ENCODE peak calls at places on chromosomes 3 and 15, in ten cellular contexts. One of them, this sample, is unnamed.

GRCh38 chr15:51368751-51369450 is 27.4 kb downstream of the GLDN start:
- DNase-seq in body of pancreas: no peak
- DNase-seq in heart right ventricle: no peak
- DNase-seq in brain microvascular endothelial cell: peak; percentile 48
- DNase-seq in GM13977: no peak
- DNase-seq in sigmoid colon: no peak
- DNase-seq in breast epithelium: no peak
- DNase-seq in upper lobe of left lung: no peak
- DNase-seq in cardiac fibroblast: peak; percentile 74
- DNase-seq in WTC11: no peak
- DNase-seq in this sample: no peak

GRCh38 chr15:75578206-75578947 is 738 bp downstream of the PTPN9 start:
- DNase-seq in body of pancreas: peak; percentile 25
- DNase-seq in heart right ventricle: peak; percentile 48
- DNase-seq in brain microvascular endothelial cell: no peak
- DNase-seq in GM13977: peak; percentile 75
- DNase-seq in sigmoid colon: no peak
- DNase-seq in breast epithelium: no peak
- DNase-seq in upper lobe of left lung: peak; percentile 90
- DNase-seq in cardiac fibroblast: no peak
- DNase-seq in WTC11: peak; percentile 30
- DNase-seq in this sample: peak; percentile 52

GRCh38 chr15:65791335-65792129 is 561 bp downstream of the DENND4A start:
- DNase-seq in body of pancreas: peak; percentile 81
- DNase-seq in heart right ventricle: peak; percentile 50
- DNase-seq in brain microvascular endothelial cell: peak; percentile 25
- DNase-seq in GM13977: peak; percentile 65
- DNase-seq in sigmoid colon: peak; percentile 89
- DNase-seq in breast epithelium: peak; percentile 67
- DNase-seq in upper lobe of left lung: peak; percentile 89
- DNase-seq in cardiac fibroblast: peak; percentile 46
- DNase-seq in WTC11: peak; percentile 67
- DNase-seq in this sample: no peak

GRCh38 chr15:81400640-81401236 is 26.7 kb upstream of the TMC3 start:
- DNase-seq in body of pancreas: no peak
- DNase-seq in heart right ventricle: no peak
- DNase-seq in brain microvascular endothelial cell: peak; percentile 51
- DNase-seq in GM13977: peak; percentile 43
- DNase-seq in sigmoid colon: no peak
- DNase-seq in breast epithelium: no peak
- DNase-seq in upper lobe of left lung: no peak
- DNase-seq in cardiac fibroblast: peak; percentile 79
- DNase-seq in WTC11: no peak
- DNase-seq in this sample: no peak

GRCh38 chr3:58077586-58078285 is 69.5 kb downstream of the FLNB start:
- DNase-seq in body of pancreas: no peak
- DNase-seq in heart right ventricle: no peak
- DNase-seq in brain microvascular endothelial cell: no peak
- DNase-seq in GM13977: no peak
- DNase-seq in sigmoid colon: no peak
- DNase-seq in breast epithelium: no peak
- DNase-seq in upper lobe of left lung: no peak
- DNase-seq in cardiac fibroblast: no peak
- DNase-seq in WTC11: no peak
- DNase-seq in this sample: no peak

GRCh38 chr3:126111126-126111551 is 27.2 kb upstream of the SLC41A3 start:
- DNase-seq in body of pancreas: no peak
- DNase-seq in heart right ventricle: no peak
- DNase-seq in brain microvascular endothelial cell: no peak
- DNase-seq in GM13977: no peak
- DNase-seq in sigmoid colon: no peak
- DNase-seq in breast epithelium: no peak
- DNase-seq in upper lobe of left lung: no peak
- DNase-seq in cardiac fibroblast: no peak
- DNase-seq in WTC11: no peak
- DNase-seq in this sample: no peak

GRCh38 chr3:127630811-127631714 is 2.1 kb downstream of the PODXL2 start:
- DNase-seq in body of pancreas: no peak
- DNase-seq in heart right ventricle: no peak
- DNase-seq in brain microvascular endothelial cell: no peak
- DNase-seq in GM13977: no peak
- DNase-seq in sigmoid colon: no peak
- DNase-seq in breast epithelium: no peak
- DNase-seq in upper lobe of left lung: no peak
- DNase-seq in cardiac fibroblast: no peak
- DNase-seq in WTC11: no peak
- DNase-seq in this sample: no peak

GRCh38 chr3:63847718-63848450 is 15.7 kb downstream of the THOC7 start:
- DNase-seq in body of pancreas: peak; percentile 17
- DNase-seq in heart right ventricle: no peak
- DNase-seq in brain microvascular endothelial cell: no peak
- DNase-seq in GM13977: no peak
- DNase-seq in sigmoid colon: no peak
- DNase-seq in breast epithelium: no peak
- DNase-seq in upper lobe of left lung: no peak
- DNase-seq in cardiac fibroblast: no peak
- DNase-seq in WTC11: no peak
- DNase-seq in this sample: no peak

GRCh38 chr15:64158363-64159134 is 4.3 kb downstream of the PPIB start:
- DNase-seq in body of pancreas: no peak
- DNase-seq in heart right ventricle: no peak
- DNase-seq in brain microvascular endothelial cell: no peak
- DNase-seq in GM13977: no peak
- DNase-seq in sigmoid colon: no peak
- DNase-seq in breast epithelium: no peak
- DNase-seq in upper lobe of left lung: no peak
- DNase-seq in cardiac fibroblast: no peak
- DNase-seq in WTC11: no peak
- DNase-seq in this sample: no peak

GRCh38 chr15:52980446-52980845 is 190.3 kb upstream of the ONECUT1 start:
- DNase-seq in body of pancreas: no peak
- DNase-seq in heart right ventricle: no peak
- DNase-seq in brain microvascular endothelial cell: no peak
- DNase-seq in GM13977: no peak
- DNase-seq in sigmoid colon: no peak
- DNase-seq in breast epithelium: no peak
- DNase-seq in upper lobe of left lung: no peak
- DNase-seq in cardiac fibroblast: no peak
- DNase-seq in WTC11: no peak
- DNase-seq in this sample: no peak

GRCh38 chr3:87855626-87856025 is 203.2 kb downstream of the CGGBP1 start:
- DNase-seq in body of pancreas: no peak
- DNase-seq in heart right ventricle: no peak
- DNase-seq in brain microvascular endothelial cell: peak; percentile 85
- DNase-seq in GM13977: no peak
- DNase-seq in sigmoid colon: no peak
- DNase-seq in breast epithelium: no peak
- DNase-seq in upper lobe of left lung: no peak
- DNase-seq in cardiac fibroblast: peak; percentile 89
- DNase-seq in WTC11: no peak
- DNase-seq in this sample: no peak

GRCh38 chr15:98562361-98562791 is 86.0 kb upstream of the IGF1R start:
- DNase-seq in body of pancreas: no peak
- DNase-seq in heart right ventricle: no peak
- DNase-seq in brain microvascular endothelial cell: no peak
- DNase-seq in GM13977: no peak
- DNase-seq in sigmoid colon: peak; percentile 94
- DNase-seq in breast epithelium: no peak
- DNase-seq in upper lobe of left lung: peak; percentile 50
- DNase-seq in cardiac fibroblast: no peak
- DNase-seq in WTC11: no peak
- DNase-seq in this sample: no peak

GRCh38 chr15:92011611-92012367 is 158.3 kb downstream of the SLCO3A1 start:
- DNase-seq in body of pancreas: no peak
- DNase-seq in heart right ventricle: peak; percentile 28
- DNase-seq in brain microvascular endothelial cell: no peak
- DNase-seq in GM13977: no peak
- DNase-seq in sigmoid colon: no peak
- DNase-seq in breast epithelium: no peak
- DNase-seq in upper lobe of left lung: no peak
- DNase-seq in cardiac fibroblast: peak; percentile 51
- DNase-seq in WTC11: no peak
- DNase-seq in this sample: no peak

DNA sequence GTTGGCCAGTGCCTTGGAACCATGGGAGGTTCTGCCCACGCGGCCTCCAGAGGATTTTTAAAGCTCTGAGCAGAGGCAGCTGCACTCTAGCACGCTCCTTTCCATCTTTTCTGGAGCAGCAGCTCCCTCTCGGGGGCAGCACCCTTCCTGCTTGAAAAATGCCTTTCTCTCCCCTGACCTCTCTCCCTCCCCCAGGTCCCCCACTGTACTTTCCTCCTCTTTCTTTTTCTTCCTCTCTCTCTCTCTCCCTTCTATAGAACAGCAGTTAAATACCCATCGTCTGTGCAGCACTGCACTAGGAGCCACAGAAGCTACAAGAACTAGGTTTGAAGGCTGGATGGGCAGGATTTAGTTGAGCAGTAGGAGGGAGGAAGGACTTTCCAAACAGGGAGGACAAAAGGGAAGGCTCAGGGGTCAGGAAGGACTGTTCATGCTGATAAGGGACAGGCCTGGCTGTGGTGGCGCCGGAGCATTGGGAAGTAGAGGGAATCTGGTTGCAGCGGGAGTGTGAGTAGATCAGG is 4.4 kb downstream of the ALPK3 start:
- DNase-seq in body of pancreas: no peak
- DNase-seq in heart right ventricle: no peak
- DNase-seq in brain microvascular endothelial cell: no peak
- DNase-seq in GM13977: no peak
- DNase-seq in sigmoid colon: no peak
- DNase-seq in breast epithelium: no peak
- DNase-seq in upper lobe of left lung: no peak
- DNase-seq in cardiac fibroblast: peak; percentile 24
- DNase-seq in WTC11: no peak
- DNase-seq in this sample: no peak
- TF ChIP-seq CTCF in body of pancreas: no peak
- TF ChIP-seq CTCF in heart right ventricle: peak; percentile 47
- TF ChIP-seq CTCF in brain microvascular endothelial cell: peak; percentile 24
- TF ChIP-seq CTCF in GM13977: peak; percentile 29
- TF ChIP-seq CTCF in sigmoid colon: no peak
- TF ChIP-seq CTCF in breast epithelium: no peak
- TF ChIP-seq CTCF in upper lobe of left lung: no peak
- TF ChIP-seq CTCF in cardiac fibroblast: peak; percentile 30
- TF ChIP-seq CTCF in WTC11: no peak
- TF ChIP-seq CTCF in this sample: no peak

GRCh38 chr3:101253429-101253828 is 66.9 kb downstream of the IMPG2 start:
- DNase-seq in body of pancreas: no peak
- DNase-seq in heart right ventricle: no peak
- DNase-seq in brain microvascular endothelial cell: no peak
- DNase-seq in GM13977: no peak
- DNase-seq in sigmoid colon: no peak
- DNase-seq in breast epithelium: no peak
- DNase-seq in upper lobe of left lung: no peak
- DNase-seq in cardiac fibroblast: peak; percentile 5
- DNase-seq in WTC11: no peak
- DNase-seq in this sample: no peak
- TF ChIP-seq CTCF in body of pancreas: no peak
- TF ChIP-seq CTCF in heart right ventricle: no peak
- TF ChIP-seq CTCF in brain microvascular endothelial cell: no peak
- TF ChIP-seq CTCF in GM13977: no peak
- TF ChIP-seq CTCF in sigmoid colon: no peak
- TF ChIP-seq CTCF in breast epithelium: no peak
- TF ChIP-seq CTCF in upper lobe of left lung: no peak
- TF ChIP-seq CTCF in cardiac fibroblast: no peak
- TF ChIP-seq CTCF in WTC11: no peak
- TF ChIP-seq CTCF in this sample: no peak

DNA sequence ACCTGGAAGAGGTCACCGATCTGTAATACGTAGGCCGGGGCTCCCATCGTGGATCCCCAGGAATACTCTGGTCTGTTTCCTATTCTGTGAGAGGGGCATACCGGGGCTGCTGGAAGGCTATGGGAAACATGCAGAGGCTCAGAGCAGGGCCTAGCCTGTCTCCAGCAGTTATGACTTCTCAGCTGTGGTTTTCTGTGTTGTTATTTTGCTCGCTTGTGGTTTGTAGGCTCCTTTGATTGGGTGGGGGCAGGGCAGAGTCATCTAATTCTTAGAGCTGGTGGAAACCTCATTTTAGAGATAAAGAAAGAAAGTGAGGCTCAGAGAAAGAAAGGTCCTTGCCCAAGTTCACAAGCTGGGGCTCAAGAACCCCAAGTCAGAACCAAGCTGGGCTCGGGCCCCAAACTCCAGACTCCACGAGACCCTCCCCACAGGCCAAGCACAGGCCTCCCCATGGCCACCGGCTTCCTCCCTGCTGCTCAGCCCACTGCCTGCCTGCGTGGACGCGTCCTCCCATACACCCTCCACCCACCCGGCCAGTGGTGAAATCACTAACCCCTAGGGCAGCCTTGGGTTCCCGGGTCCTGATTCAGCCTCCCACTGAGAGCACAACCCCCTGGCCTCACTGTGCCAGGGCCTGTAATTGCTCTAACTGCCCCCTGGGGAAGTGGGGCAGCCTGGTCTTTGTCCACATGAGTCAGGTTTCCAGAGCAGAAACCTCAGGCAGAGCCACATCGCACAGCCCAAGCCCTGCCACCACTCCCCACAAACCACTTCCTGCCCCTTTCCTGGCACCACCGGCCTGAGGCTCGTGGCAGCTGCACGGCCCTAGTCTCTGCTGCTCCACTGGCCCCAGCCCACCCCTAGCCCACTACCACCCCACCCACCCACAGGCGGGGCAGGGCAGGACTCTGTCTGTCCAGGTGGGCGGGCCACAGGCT is 270.8 kb downstream of the UACA start:
- DNase-seq in body of pancreas: no peak
- DNase-seq in heart right ventricle: peak; percentile 50
- DNase-seq in brain microvascular endothelial cell: peak; percentile 91
- DNase-seq in GM13977: peak; percentile 79
- DNase-seq in sigmoid colon: no peak
- DNase-seq in breast epithelium: no peak
- DNase-seq in upper lobe of left lung: peak; percentile 83
- DNase-seq in cardiac fibroblast: peak; percentile 85
- DNase-seq in WTC11: no peak
- DNase-seq in this sample: peak; percentile 60
- TF ChIP-seq CTCF in body of pancreas: peak; percentile 13
- TF ChIP-seq CTCF in heart right ventricle: no peak
- TF ChIP-seq CTCF in brain microvascular endothelial cell: peak; percentile 39
- TF ChIP-seq CTCF in GM13977: no peak
- TF ChIP-seq CTCF in sigmoid colon: no peak
- TF ChIP-seq CTCF in breast epithelium: no peak
- TF ChIP-seq CTCF in upper lobe of left lung: no peak
- TF ChIP-seq CTCF in cardiac fibroblast: peak; percentile 12
- TF ChIP-seq CTCF in WTC11: no peak
- TF ChIP-seq CTCF in this sample: no peak

GRCh38 chr15:39171944-39172368 is 408.9 kb upstream of the THBS1 start:
- DNase-seq in body of pancreas: peak; percentile 71
- DNase-seq in heart right ventricle: no peak
- DNase-seq in brain microvascular endothelial cell: peak; percentile 96
- DNase-seq in GM13977: no peak
- DNase-seq in sigmoid colon: peak; percentile 82
- DNase-seq in breast epithelium: no peak
- DNase-seq in upper lobe of left lung: no peak
- DNase-seq in cardiac fibroblast: peak; percentile 99
- DNase-seq in WTC11: peak; percentile 63
- DNase-seq in this sample: no peak
- TF ChIP-seq CTCF in body of pancreas: peak; percentile 63
- TF ChIP-seq CTCF in heart right ventricle: peak; percentile 60
- TF ChIP-seq CTCF in brain microvascular endothelial cell: peak; percentile 68
- TF ChIP-seq CTCF in GM13977: peak; percentile 25
- TF ChIP-seq CTCF in sigmoid colon: peak; percentile 16
- TF ChIP-seq CTCF in breast epithelium: peak; percentile 53
- TF ChIP-seq CTCF in upper lobe of left lung: no peak
- TF ChIP-seq CTCF in cardiac fibroblast: peak; percentile 48
- TF ChIP-seq CTCF in WTC11: no peak
- TF ChIP-seq CTCF in this sample: no peak